ENCODE peak calls at places on chromosomes 7 and 10, in four cellular contexts. One of them, this sample, is unnamed.
A peak's percentile ranks its signal among the peaks of the same experiment; 100 is the strongest.

GRCh38 chr10:100866575-100867098 is 46.1 kb upstream of the SLF2 start:
- DNase-seq in hepatocyte: no peak
- DNase-seq in GM23338: peak; percentile 79
- DNase-seq in epithelial cell of proximal tubule: no peak
- DNase-seq in this sample: no peak

GRCh38 chr7:121609208-121609607 is 213.1 kb upstream of the FAM3C start:
- DNase-seq in epithelial cell of proximal tubule: no peak
- DNase-seq in GM23338: no peak
- DNase-seq in hepatocyte: no peak
- DNase-seq in this sample: no peak

GRCh38 chr7:2968616-2969397 is 74.9 kb downstream of the CARD11 start:
- DNase-seq in hepatocyte: no peak
- DNase-seq in epithelial cell of proximal tubule: no peak
- DNase-seq in GM23338: no peak
- DNase-seq in this sample: no peak

GRCh38 chr7:41544241-41544640 is 158.6 kb downstream of the INHBA start:
- DNase-seq in hepatocyte: no peak
- DNase-seq in epithelial cell of proximal tubule: no peak
- DNase-seq in GM23338: no peak
- DNase-seq in this sample: no peak

GRCh38 chr7:45143616-45144015 is 14.0 kb upstream of the RAMP3 start:
- DNase-seq in epithelial cell of proximal tubule: no peak
- DNase-seq in GM23338: no peak
- DNase-seq in hepatocyte: no peak
- DNase-seq in this sample: no peak

GRCh38 chr7:95213809-95214492 is 110.4 kb downstream of the PON1 start:
- DNase-seq in epithelial cell of proximal tubule: peak; percentile 46
- DNase-seq in GM23338: no peak
- DNase-seq in hepatocyte: no peak
- DNase-seq in this sample: no peak

GRCh38 chr7:84022686-84023308 is 171.8 kb downstream of the SEMA3A start:
- DNase-seq in hepatocyte: peak; percentile 52
- DNase-seq in epithelial cell of proximal tubule: no peak
- DNase-seq in GM23338: no peak
- DNase-seq in this sample: no peak

GRCh38 chr10:86757110-86757790 is 831 bp downstream of the BMPR1A start:
- DNase-seq in hepatocyte: peak; percentile 67
- DNase-seq in GM23338: peak; percentile 50
- DNase-seq in epithelial cell of proximal tubule: no peak
- DNase-seq in this sample: no peak

GRCh38 chr10:52249850-52250395 is 64.2 kb upstream of the DKK1 start:
- DNase-seq in hepatocyte: no peak
- DNase-seq in epithelial cell of proximal tubule: no peak
- DNase-seq in GM23338: no peak
- DNase-seq in this sample: no peak

GRCh38 chr10:124732931-124733536 is 11.1 kb downstream of the FAM53B start:
- DNase-seq in GM23338: no peak
- DNase-seq in epithelial cell of proximal tubule: no peak
- DNase-seq in hepatocyte: peak; percentile 42
- DNase-seq in this sample: no peak

GRCh38 chr7:134355925-134356324 is 39.2 kb upstream of the SLC35B4 start:
- DNase-seq in epithelial cell of proximal tubule: peak; percentile 70
- DNase-seq in hepatocyte: no peak
- DNase-seq in GM23338: no peak
- DNase-seq in this sample: no peak

GRCh38 chr10:114684085-114684821 is 26.2 kb upstream of the ABLIM1 start:
- DNase-seq in hepatocyte: peak; percentile 80
- DNase-seq in epithelial cell of proximal tubule: peak; percentile 63
- DNase-seq in GM23338: no peak
- DNase-seq in this sample: no peak

GRCh38 chr7:94266278-94266677 is 128.4 kb upstream of the COL1A2 start:
- DNase-seq in epithelial cell of proximal tubule: peak; percentile 52
- DNase-seq in hepatocyte: peak; percentile 14
- DNase-seq in GM23338: no peak
- DNase-seq in this sample: no peak

GRCh38 chr7:2759736-2760097 is 71.7 kb downstream of the AMZ1 start:
- DNase-seq in epithelial cell of proximal tubule: no peak
- DNase-seq in GM23338: no peak
- DNase-seq in hepatocyte: no peak
- DNase-seq in this sample: no peak

GRCh38 chr10:111493024-111493625 is 416.3 kb downstream of the ADRA2A start:
- DNase-seq in epithelial cell of proximal tubule: no peak
- DNase-seq in GM23338: no peak
- DNase-seq in hepatocyte: no peak
- DNase-seq in this sample: no peak

GRCh38 chr7:1928555-1929348 is 258.7 kb downstream of the ELFN1 start:
- DNase-seq in epithelial cell of proximal tubule: no peak
- DNase-seq in GM23338: no peak
- DNase-seq in hepatocyte: no peak
- DNase-seq in this sample: no peak

GRCh38 chr7:154832557-154833138 is 170.3 kb downstream of the PAXIP1 start:
- DNase-seq in hepatocyte: peak; percentile 68
- DNase-seq in epithelial cell of proximal tubule: no peak
- DNase-seq in GM23338: no peak
- DNase-seq in this sample: no peak

GRCh38 chr10:51269816-51270215 is 195.5 kb downstream of the PRKG1 start:
- DNase-seq in GM23338: no peak
- DNase-seq in epithelial cell of proximal tubule: peak; percentile 7
- DNase-seq in hepatocyte: no peak
- DNase-seq in this sample: peak; percentile 23

GRCh38 chr10:118571123-118571522 is 24.3 kb downstream of the PRLHR start:
- DNase-seq in hepatocyte: no peak
- DNase-seq in GM23338: no peak
- DNase-seq in epithelial cell of proximal tubule: no peak
- DNase-seq in this sample: no peak

GRCh38 chr7:16318989-16319915 is 102.1 kb downstream of the CRPPA start:
- DNase-seq in GM23338: no peak
- DNase-seq in hepatocyte: no peak
- DNase-seq in epithelial cell of proximal tubule: no peak
- DNase-seq in this sample: no peak
- H3K4me3 ChIP-seq in GM23338: no peak overlapping the region
- H3K4me3 ChIP-seq in hepatocyte: no peak overlapping the region
- H3K4me3 ChIP-seq in epithelial cell of proximal tubule: no peak overlapping the region
- H3K4me3 ChIP-seq in this sample: no peak overlapping the region

GRCh38 chr10:113661332-113661731 is 2.5 kb downstream of the NRAP start:
- DNase-seq in hepatocyte: no peak
- DNase-seq in epithelial cell of proximal tubule: no peak
- DNase-seq in GM23338: no peak
- DNase-seq in this sample: no peak
- H3K4me3 ChIP-seq in hepatocyte: no peak overlapping the region
- H3K4me3 ChIP-seq in epithelial cell of proximal tubule: no peak overlapping the region
- H3K4me3 ChIP-seq in GM23338: no peak overlapping the region
- H3K4me3 ChIP-seq in this sample: no peak overlapping the region

GRCh38 chr7:111012152-111012551 is 78.8 kb upstream of the LRRN3 start:
- DNase-seq in epithelial cell of proximal tubule: no peak
- DNase-seq in hepatocyte: no peak
- DNase-seq in GM23338: no peak
- DNase-seq in this sample: no peak

GRCh38 chr7:111009641-111010040 is 81.3 kb upstream of the LRRN3 start:
- DNase-seq in hepatocyte: no peak
- DNase-seq in epithelial cell of proximal tubule: no peak
- DNase-seq in GM23338: no peak
- DNase-seq in this sample: no peak

GRCh38 chr7:111010833-111011232 is 80.1 kb upstream of the LRRN3 start:
- DNase-seq in epithelial cell of proximal tubule: no peak
- DNase-seq in GM23338: no peak
- DNase-seq in hepatocyte: peak; percentile 6
- DNase-seq in this sample: no peak

GRCh38 chr7:111012799-111013675 is 77.9 kb upstream of the LRRN3 start:
- DNase-seq in hepatocyte: no peak
- DNase-seq in GM23338: no peak
- DNase-seq in epithelial cell of proximal tubule: no peak
- DNase-seq in this sample: no peak

DNA sequence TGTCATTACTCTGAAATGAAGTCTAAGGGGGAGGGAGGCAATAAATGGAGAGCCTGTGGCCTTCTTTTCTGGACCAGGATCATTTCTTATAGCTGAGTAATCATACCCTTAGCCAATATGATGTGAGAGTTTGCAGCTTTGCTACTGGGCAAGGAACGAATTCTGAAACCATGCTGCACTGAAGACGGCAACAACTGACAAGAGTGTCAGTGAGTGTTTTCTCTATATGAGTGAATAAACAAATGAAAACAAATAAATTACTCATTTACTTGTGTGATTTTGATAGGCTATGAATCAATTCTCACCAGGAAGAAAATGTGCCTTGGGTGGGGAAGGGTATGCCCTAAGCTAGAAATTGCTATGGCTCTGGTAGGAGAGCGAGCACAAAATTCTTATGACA is 79.4 kb upstream of the LRRN3 start:
- DNase-seq in epithelial cell of proximal tubule: no peak
- DNase-seq in GM23338: no peak
- DNase-seq in hepatocyte: no peak
- DNase-seq in this sample: no peak
- H3K4me3 ChIP-seq in epithelial cell of proximal tubule: no peak overlapping the region
- H3K4me3 ChIP-seq in GM23338: no peak overlapping the region
- H3K4me3 ChIP-seq in hepatocyte: no peak overlapping the region
- H3K4me3 ChIP-seq in this sample: no peak overlapping the region

GRCh38 chr7:6575246-6576023 is 1.8 kb upstream of the ZDHHC4 start:
- DNase-seq in GM23338: no peak
- DNase-seq in epithelial cell of proximal tubule: no peak
- DNase-seq in hepatocyte: no peak
- DNase-seq in this sample: no peak
- H3K4me3 ChIP-seq in GM23338: no peak overlapping the region
- H3K4me3 ChIP-seq in epithelial cell of proximal tubule: no peak overlapping the region
- H3K4me3 ChIP-seq in hepatocyte: no peak overlapping the region
- H3K4me3 ChIP-seq in this sample: no peak overlapping the region

GRCh38 chr7:113086431-113086888 is at the start of gene GPR85:
- DNase-seq in hepatocyte: peak; percentile 90
- DNase-seq in epithelial cell of proximal tubule: no peak
- DNase-seq in GM23338: peak; percentile 86
- DNase-seq in this sample: no peak
- H3K4me3 ChIP-seq in hepatocyte: peak within 1 kb of the TSS; percentile 40
- H3K4me3 ChIP-seq in epithelial cell of proximal tubule: peak within 1 kb of the TSS; percentile 65
- H3K4me3 ChIP-seq in GM23338: peak within 1 kb of the TSS; percentile 64
- H3K4me3 ChIP-seq in this sample: peak within 1 kb of the TSS; percentile 63

DNA sequence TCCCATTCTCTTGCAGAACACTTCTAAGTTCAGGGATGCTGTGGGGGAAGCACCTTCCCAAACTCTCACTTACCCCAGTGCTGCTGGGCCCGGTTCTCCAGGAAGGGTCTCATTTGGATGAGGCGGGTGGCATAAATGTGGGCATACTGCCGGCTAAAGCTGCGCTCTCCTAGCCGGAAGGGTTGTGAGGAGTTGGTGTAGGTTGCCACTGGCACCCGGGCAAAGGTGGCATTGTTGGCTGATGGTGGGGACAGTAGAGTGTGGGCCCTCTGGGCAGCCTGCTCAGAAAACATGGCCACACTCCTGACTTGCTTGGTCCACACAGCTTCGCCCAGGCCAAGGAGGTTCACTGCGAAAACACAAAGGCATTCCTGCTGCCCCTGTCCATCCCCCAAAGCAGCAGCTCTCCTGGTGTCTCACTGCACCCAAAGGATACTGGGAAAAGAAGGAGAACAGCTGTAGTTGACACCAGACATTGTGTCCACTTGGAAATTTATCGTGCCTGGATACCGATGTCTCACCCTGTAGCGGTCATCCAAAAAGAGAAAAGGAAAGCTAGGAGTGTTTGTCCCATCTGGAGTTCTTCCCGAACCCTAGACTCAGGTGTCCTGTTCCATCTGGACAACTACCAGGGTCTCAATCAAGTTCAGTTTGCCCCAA is 1.5 kb downstream of the POLD2 start:
- DNase-seq in epithelial cell of proximal tubule: no peak
- DNase-seq in hepatocyte: no peak
- DNase-seq in GM23338: no peak
- DNase-seq in this sample: no peak
- H3K4me3 ChIP-seq in epithelial cell of proximal tubule: no peak overlapping the region
- H3K4me3 ChIP-seq in hepatocyte: no peak overlapping the region
- H3K4me3 ChIP-seq in GM23338: peak overlapping the region; percentile 75
- H3K4me3 ChIP-seq in this sample: no peak overlapping the region

DNA sequence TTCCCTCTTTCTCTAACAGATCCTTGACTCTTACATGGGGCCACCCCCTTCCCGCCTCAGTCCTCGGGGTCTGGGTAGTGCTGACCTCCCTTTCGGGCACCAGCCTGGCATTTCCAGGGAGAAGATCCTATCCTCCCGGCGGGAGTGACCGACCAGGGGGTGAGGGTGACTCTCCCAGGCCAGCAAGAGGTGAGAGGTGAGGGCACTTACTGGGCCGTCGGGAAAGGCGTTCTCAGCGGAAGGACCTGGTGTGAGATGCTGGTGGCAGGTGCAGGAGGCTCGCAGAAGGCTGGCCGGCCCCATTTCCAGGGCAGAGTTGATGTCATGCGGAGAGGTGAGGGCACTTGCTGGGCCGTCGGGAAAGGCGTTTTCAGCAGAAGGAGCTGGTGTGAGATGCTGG is 4.2 kb upstream of the FOXL3 start:
- DNase-seq in hepatocyte: no peak
- DNase-seq in GM23338: no peak
- DNase-seq in epithelial cell of proximal tubule: no peak
- DNase-seq in this sample: no peak
- H3K4me3 ChIP-seq in hepatocyte: no peak overlapping the region
- H3K4me3 ChIP-seq in GM23338: no peak overlapping the region
- H3K4me3 ChIP-seq in epithelial cell of proximal tubule: no peak overlapping the region
- H3K4me3 ChIP-seq in this sample: no peak overlapping the region

GRCh38 chr7:20330176-20330796 is 414 bp upstream of the ITGB8 start:
- DNase-seq in epithelial cell of proximal tubule: peak; percentile 92
- DNase-seq in hepatocyte: peak; percentile 95
- DNase-seq in GM23338: peak; percentile 81
- DNase-seq in this sample: peak; percentile 95
- H3K4me3 ChIP-seq in epithelial cell of proximal tubule: peak overlapping the region; percentile 88
- H3K4me3 ChIP-seq in hepatocyte: peak overlapping the region; percentile 86
- H3K4me3 ChIP-seq in GM23338: peak overlapping the region; percentile 87
- H3K4me3 ChIP-seq in this sample: peak overlapping the region; percentile 76

GRCh38 chr7:15581352-15581951 is 19.6 kb upstream of the AGMO start:
- DNase-seq in GM23338: no peak
- DNase-seq in hepatocyte: no peak
- DNase-seq in epithelial cell of proximal tubule: no peak
- DNase-seq in this sample: no peak
- H3K4me3 ChIP-seq in GM23338: no peak overlapping the region
- H3K4me3 ChIP-seq in hepatocyte: no peak overlapping the region
- H3K4me3 ChIP-seq in epithelial cell of proximal tubule: no peak overlapping the region
- H3K4me3 ChIP-seq in this sample: no peak overlapping the region

DNA sequence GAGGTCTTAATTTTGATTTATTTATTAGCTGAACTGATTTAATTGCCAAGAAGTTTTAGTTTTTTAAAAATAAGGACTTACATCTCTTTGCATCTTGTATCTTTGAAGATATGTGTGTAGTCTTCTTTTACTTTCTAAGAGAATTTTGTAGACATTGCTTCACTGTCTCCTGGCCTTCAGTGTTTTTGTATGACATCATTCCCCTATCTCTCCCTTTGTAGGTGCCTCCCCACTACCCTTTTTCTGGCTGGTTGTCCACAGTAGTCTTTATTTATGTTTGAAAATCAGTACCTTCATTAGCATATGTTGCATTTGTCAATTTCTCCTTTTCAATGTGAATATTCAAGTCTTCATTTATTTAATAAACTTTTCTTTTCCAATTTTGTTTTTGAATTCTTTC is 64.1 kb upstream of the RAB18 start:
- DNase-seq in GM23338: no peak
- DNase-seq in hepatocyte: no peak
- DNase-seq in epithelial cell of proximal tubule: no peak
- DNase-seq in this sample: no peak
- H3K4me3 ChIP-seq in GM23338: no peak overlapping the region
- H3K4me3 ChIP-seq in hepatocyte: no peak overlapping the region
- H3K4me3 ChIP-seq in epithelial cell of proximal tubule: no peak overlapping the region
- H3K4me3 ChIP-seq in this sample: no peak overlapping the region